ENCODE peak calls at places on chromosome 19, in five cellular contexts. A is dorsolateral prefrontal cortex, N is GM06990, L is GM23338, H is fibroblast of lung. Z is an unnamed sample. For H3K27me3, the result is how much of the 10 kb centered on the place peaks cover.

GRCh38 chr19:50639121-50640112 is at the start of gene SYT3:
- DNase-seq in A (peak), N (no peak), L (peak), H (peak), Z (peak)

GRCh38 chr19:38046254-38047047 is 139.4 kb downstream of the SIPA1L3 start:
- DNase-seq in A (no peak), N (peak), L (no peak), H (no peak), Z (no peak)

GRCh38 chr19:32224371-32225244 is 120.8 kb upstream of the ZNF507 start:
- DNase-seq in A (no peak), N (peak), L (peak), H (peak), Z (peak)

GRCh38 chr19:47839913-47840312 is 18.2 kb downstream of the CRX start:
- DNase-seq in A (no peak), N (no peak), L (peak), H (no peak), Z (no peak)

GRCh38 chr19:610801-611505 is 21.3 kb downstream of the HCN2 start:
- DNase-seq in A (no peak), N (peak), L (no peak), H (peak), Z (peak)

GRCh38 chr19:46076951-46077814 is 36.4 kb upstream of the IGFL4 start:
- DNase-seq in A (peak), N (peak), L (peak), H (peak), Z (peak)

GRCh38 chr19:58033741-58034475 is at the start of gene ZSCAN1:
- DNase-seq in A (peak), N (no peak), L (peak), H (peak), Z (peak)

GRCh38 chr19:43777163-43777700 is 3.5 kb downstream of the KCNN4 start:
- DNase-seq in A (no peak), N (no peak), L (no peak), H (peak), Z (no peak)

GRCh38 chr19:22517496-22518411 is 95.6 kb upstream of the ZNF98 start:
- DNase-seq in A (no peak), N (no peak), L (no peak), H (no peak), Z (no peak)

GRCh38 chr19:20660473-20660872 is 898 bp downstream of the ZNF626 start:
- DNase-seq in A (no peak), N (no peak), L (peak), H (no peak), Z (no peak)

GRCh38 chr19:45638930-45639729 is at the start of gene EML2:
- DNase-seq in A (no peak), N (peak), L (peak), H (peak), Z (peak)

GRCh38 chr19:48565090-48565489 is 13.1 kb downstream of the SULT2B1 start:
- DNase-seq in A (no peak), N (no peak), L (no peak), H (peak), Z (no peak)

GRCh38 chr19:47581605-47582319 is 8.8 kb upstream of the ZNF541 start:
- DNase-seq in A (no peak), N (no peak), L (no peak), H (no peak), Z (no peak)

GRCh38 chr19:32719611-32720059 is at the start of gene TDRD12:
- DNase-seq in A (no peak), N (peak), L (peak), H (no peak), Z (peak)

GRCh38 chr19:32336259-32337111 is 8.9 kb upstream of the ZNF507 start:
- DNase-seq in A (no peak), N (no peak), L (no peak), H (no peak), Z (no peak)

GRCh38 chr19:41195675-41196497 is 2.9 kb downstream of the CYP2S1 start:
- DNase-seq in A (no peak), N (no peak), L (no peak), H (peak), Z (no peak)

GRCh38 chr19:743168-743687 is 7.7 kb upstream of the MISP start:
- DNase-seq in A (no peak), N (peak), L (peak), H (no peak), Z (no peak)

GRCh38 chr19:50794778-50795664 is 4.8 kb downstream of the ACP4 start:
- DNase-seq in A (no peak), N (peak), L (peak), H (no peak), Z (peak)

GRCh38 chr19:45995715-45996385 is 583 bp downstream of the CCDC61 start:
- DNase-seq in A (no peak), N (no peak), L (no peak), H (peak), Z (no peak)

GRCh38 chr19:19750131-19750841 is 17.4 kb upstream of the ZNF14 start:
- DNase-seq in A (no peak), N (no peak), L (no peak), H (no peak), Z (no peak)

DNA sequence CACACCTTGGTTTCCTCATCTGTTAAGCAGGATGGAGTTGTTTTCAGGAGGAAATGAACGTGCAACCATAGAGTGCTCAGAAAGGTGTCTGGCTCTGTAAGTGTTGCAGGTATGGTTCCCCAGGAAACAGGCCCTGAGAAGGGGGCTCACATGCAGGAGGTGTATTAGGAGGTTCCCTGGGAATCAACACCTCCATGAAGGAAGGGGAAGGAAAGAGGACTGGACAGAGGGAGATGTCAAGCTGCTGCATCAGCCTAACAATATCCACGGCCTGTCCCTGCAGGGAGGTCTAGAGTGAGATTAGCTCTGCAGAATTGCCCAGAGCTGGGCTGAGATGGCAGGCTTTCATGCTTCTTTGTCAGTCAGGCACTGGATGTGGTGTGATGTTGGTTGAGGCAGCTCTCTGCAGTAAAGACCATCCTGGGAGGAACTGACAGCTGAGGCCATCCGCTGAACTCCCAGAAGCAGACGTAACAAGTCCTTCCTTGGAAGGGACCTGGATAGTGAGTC is 373.3 kb downstream of the ZNF536 start:
- DNase-seq in A (no peak), N (no peak), L (no peak), H (no peak), Z (no peak)
- TF ChIP-seq CTCF in A (no peak), N (no peak), L (no peak), H (no peak), Z (no peak)

GRCh38 chr19:55431183-55431582 is 11.9 kb downstream of the SHISA7 start:
- DNase-seq in A (no peak), N (no peak), L (no peak), H (no peak), Z (no peak)
- H3K27me3 ChIP-seq in A (under half), N (under half), L (under half), H (under half), Z (under half)

GRCh38 chr19:3530389-3530788 is 8.6 kb upstream of the TEKTIP1 start:
- DNase-seq in A (no peak), N (no peak), L (no peak), H (no peak), Z (no peak)

GRCh38 chr19:3533020-3533408 is 6.0 kb upstream of the TEKTIP1 start:
- DNase-seq in A (no peak), N (no peak), L (no peak), H (no peak), Z (no peak)

GRCh38 chr19:3532154-3533019 is 6.6 kb upstream of the TEKTIP1 start:
- DNase-seq in A (no peak), N (no peak), L (no peak), H (no peak), Z (no peak)

GRCh38 chr19:3533563-3534216 is 5.3 kb upstream of the TEKTIP1 start:
- DNase-seq in A (no peak), N (no peak), L (no peak), H (no peak), Z (no peak)

DNA sequence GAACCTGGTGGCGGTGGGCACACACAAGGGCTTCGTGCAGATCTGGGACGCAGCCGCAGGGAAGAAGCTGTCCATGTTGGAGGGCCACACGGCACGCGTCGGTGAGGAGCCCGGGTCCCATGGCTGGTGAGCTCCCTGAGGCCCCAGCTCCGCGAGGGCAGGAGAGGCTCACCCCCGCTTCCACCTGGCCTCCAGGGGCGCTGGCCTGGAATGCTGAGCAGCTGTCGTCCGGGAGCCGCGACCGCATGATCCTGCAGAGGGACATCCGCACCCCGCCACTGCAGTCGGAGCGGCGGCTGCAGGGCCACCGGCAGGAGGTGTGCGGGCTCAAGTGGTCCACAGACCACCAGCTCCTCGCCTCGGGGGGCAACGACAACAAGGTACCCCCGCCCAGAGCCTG is 7.3 kb upstream of the TEKTIP1 start:
- DNase-seq in A (no peak), N (no peak), L (peak), H (no peak), Z (no peak)
- H3K4me3 ChIP-seq in A (no peak), N (no peak), L (no peak), H (no peak), Z (no peak)

DNA sequence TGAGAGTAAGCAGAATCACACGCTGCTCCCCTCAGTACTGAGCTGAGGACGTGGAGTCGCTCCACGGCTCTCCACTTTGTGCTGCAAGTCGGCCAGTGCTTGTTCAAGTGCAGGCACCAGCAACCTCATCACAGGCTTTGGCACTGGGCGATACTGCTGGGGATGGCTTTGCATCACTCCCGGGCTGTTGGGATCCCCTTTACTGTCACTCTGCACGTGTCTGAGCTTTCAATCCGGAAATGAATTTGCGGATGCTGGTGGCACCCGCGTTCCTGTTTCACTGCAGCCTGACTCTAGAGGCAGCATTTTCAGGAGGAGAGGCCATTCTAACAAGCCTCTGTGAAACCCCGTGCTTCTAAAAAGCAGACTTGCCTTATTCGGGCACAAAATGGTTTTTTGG is 19.1 kb downstream of the SMARCA4 start:
- DNase-seq in A (no peak), N (no peak), L (no peak), H (no peak), Z (no peak)
- TF ChIP-seq CTCF in A (no peak), N (no peak), L (no peak), H (no peak), Z (no peak)

GRCh38 chr19:42478765-42479307 is 36.1 kb upstream of the CXCL17 start:
- DNase-seq in A (no peak), N (no peak), L (no peak), H (no peak), Z (no peak)

GRCh38 chr19:42479736-42480135 is 37.0 kb upstream of the CXCL17 start:
- DNase-seq in A (no peak), N (no peak), L (no peak), H (no peak), Z (no peak)

GRCh38 chr19:42477933-42478332 is 35.2 kb upstream of the CXCL17 start:
- DNase-seq in A (no peak), N (no peak), L (no peak), H (no peak), Z (no peak)

GRCh38 chr19:42477117-42477516 is 34.4 kb upstream of the CXCL17 start:
- DNase-seq in A (no peak), N (no peak), L (no peak), H (no peak), Z (no peak)

GRCh38 chr19:42480335-42481095 is 37.8 kb upstream of the CXCL17 start:
- DNase-seq in A (no peak), N (no peak), L (no peak), H (peak), Z (no peak)
- H3K27me3 ChIP-seq in A (under half), N (under half), L (under half), H (under half), Z (under half)

DNA sequence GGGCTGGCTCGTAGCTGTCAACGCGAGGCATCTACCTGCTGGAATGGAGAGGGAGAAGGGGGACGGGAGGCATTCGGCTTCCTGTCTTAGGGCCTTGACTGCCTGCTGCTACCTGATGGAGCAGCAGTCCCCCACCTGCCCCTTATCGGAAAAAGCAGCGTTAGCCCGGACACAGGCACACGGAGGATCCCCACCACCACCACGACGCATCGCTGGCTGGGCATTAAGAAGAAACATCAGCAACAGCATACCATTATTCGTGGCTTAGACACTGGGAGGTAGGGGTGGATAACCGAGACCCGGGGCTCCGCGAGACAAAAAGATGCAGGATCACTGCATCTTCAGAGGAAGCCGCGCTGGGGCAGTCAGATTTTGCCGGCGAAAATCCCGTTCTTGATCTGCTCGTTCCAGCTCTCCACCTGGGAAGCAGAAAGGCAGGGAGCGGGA is 1.1 kb downstream of the COX6B2 start:
- DNase-seq in A (no peak), N (no peak), L (peak), H (no peak), Z (no peak)
- H3K4me3 ChIP-seq in A (peak), N (peak), L (peak), H (peak), Z (peak)

GRCh38 chr19:2099937-2100718 is 3.4 kb downstream of the IZUMO4 start:
- DNase-seq in A (no peak), N (no peak), L (no peak), H (no peak), Z (no peak)
- TF ChIP-seq CTCF in A (no peak), N (no peak), L (no peak), H (no peak), Z (no peak)

DNA sequence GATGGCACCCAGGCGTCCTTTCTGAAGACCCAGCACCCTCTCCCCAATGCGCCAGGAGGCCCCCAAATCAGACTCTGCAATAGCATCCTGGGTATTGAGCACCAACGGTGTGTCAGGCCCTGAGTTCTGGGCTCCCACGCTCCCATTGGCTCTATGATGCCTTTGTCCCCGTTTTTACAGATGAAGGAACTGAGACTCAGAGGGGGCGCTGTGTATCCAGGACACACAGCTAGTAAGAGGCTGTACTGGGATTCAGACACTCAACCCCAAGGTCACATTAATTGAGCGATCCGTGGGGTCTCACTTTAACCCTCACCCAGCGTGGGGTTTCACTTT is 42.5 kb downstream of the CYP4F22 start:
- DNase-seq in A (no peak), N (no peak), L (peak), H (no peak), Z (no peak)
- H3K27me3 ChIP-seq in A (under half), N (under half), L (under half), H (under half), Z (under half)

DNA sequence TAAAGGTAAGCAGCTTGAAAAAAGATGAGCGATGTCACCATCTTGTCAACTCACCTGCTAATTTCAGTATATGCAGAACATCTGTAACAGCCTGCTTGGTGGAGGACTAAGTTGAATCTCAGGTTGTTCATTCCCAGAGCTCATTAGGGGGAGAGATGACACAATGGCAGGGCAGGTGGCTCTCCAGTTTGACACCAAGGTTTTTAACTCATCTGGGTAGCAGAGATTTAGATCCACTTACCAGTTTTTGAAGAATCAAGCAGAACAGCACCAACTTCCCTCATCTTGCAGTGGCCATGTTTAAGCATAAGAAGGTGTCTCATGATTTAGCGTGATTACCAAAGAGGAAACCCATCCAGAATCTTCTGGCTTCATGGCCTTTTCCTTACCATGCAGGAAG is 168.3 kb downstream of the TSHZ3 start:
- DNase-seq in A (no peak), N (no peak), L (no peak), H (no peak), Z (no peak)
- H3K4me3 ChIP-seq in A (no peak), N (no peak), L (no peak), H (no peak), Z (no peak)

Z was measured in BE2C.